ENCODE peak calls at places on chromosome 6, in five cellular contexts. E, D, X, H and M are unnamed samples.

GRCh38 chr6:29758761-29759160 is 35.5 kb downstream of the HLA-F start:
- DNase-seq in E (no peak), D (no peak), X (no peak), H (no peak), M (no peak)

GRCh38 chr6:53702316-53702715 is 36.8 kb upstream of the KLHL31 start:
- DNase-seq in E (no peak), D (no peak), X (peak), H (no peak), M (no peak)

GRCh38 chr6:74114428-74114827 is 418.4 kb downstream of the CD109 start:
- DNase-seq in E (no peak), D (no peak), X (no peak), H (no peak), M (no peak)

GRCh38 chr6:98124176-98124575 is 710.2 kb upstream of the POU3F2 start:
- DNase-seq in E (no peak), D (no peak), X (no peak), H (no peak), M (no peak)

GRCh38 chr6:166523782-166524569 is 62.5 kb downstream of the RAMACL start:
- DNase-seq in E (no peak), D (no peak), X (no peak), H (no peak), M (no peak)

GRCh38 chr6:144718431-144718830 is 433.3 kb downstream of the UTRN start:
- DNase-seq in E (no peak), D (no peak), X (no peak), H (no peak), M (no peak)

GRCh38 chr6:149919834-149920225 is 3.1 kb downstream of the RAET1G start:
- DNase-seq in E (no peak), D (no peak), X (no peak), H (no peak), M (no peak)

GRCh38 chr6:10582774-10583508 is 61.8 kb downstream of the GCNT2 start:
- DNase-seq in E (no peak), D (no peak), X (no peak), H (no peak), M (no peak)

GRCh38 chr6:143556529-143556928 is 45.0 kb upstream of the FUCA2 start:
- DNase-seq in E (no peak), D (no peak), X (no peak), H (peak), M (no peak)

GRCh38 chr6:163620101-163620500 is 205.6 kb downstream of the QKI start:
- DNase-seq in E (no peak), D (no peak), X (no peak), H (no peak), M (no peak)

GRCh38 chr6:39904946-39905639 is 29.2 kb downstream of the MOCS1 start:
- DNase-seq in E (no peak), D (no peak), X (no peak), H (no peak), M (no peak)

GRCh38 chr6:33610057-33610456 is 11.1 kb upstream of the ITPR3 start:
- DNase-seq in E (no peak), D (no peak), X (no peak), H (no peak), M (no peak)

GRCh38 chr6:29941476-29941875 is 856 bp upstream of the HLA-A start:
- DNase-seq in E (no peak), D (no peak), X (no peak), H (no peak), M (no peak)

GRCh38 chr6:157789861-157790260 is 33.2 kb upstream of the SNX9 start:
- DNase-seq in E (no peak), D (no peak), X (no peak), H (no peak), M (no peak)

GRCh38 chr6:36851632-36852031 is 12.4 kb upstream of the CPNE5 start:
- DNase-seq in E (no peak), D (no peak), X (no peak), H (peak), M (no peak)

GRCh38 chr6:14270925-14271791 is 153.6 kb downstream of the CD83 start:
- DNase-seq in E (no peak), D (no peak), X (no peak), H (peak), M (peak)

GRCh38 chr6:90098637-90099036 is 198.0 kb downstream of the BACH2 start:
- DNase-seq in E (no peak), D (no peak), X (peak), H (peak), M (peak)